ENCODE peak calls at places on chromosomes 13 and 19, in five cellular contexts. N, Y, B, X and L are unnamed samples.

GRCh38 chr13:110681868-110682550 is 23.9 kb downstream of the CARS2 start:
- DNase-seq in N (no peak), Y (no peak), B (no peak), X (no peak), L (no peak)

GRCh38 chr13:110813646-110814624 is 100.4 kb downstream of the ING1 start:
- DNase-seq in N (no peak), Y (no peak), B (no peak), X (no peak), L (no peak)

GRCh38 chr19:31127132-31127967 is 221.9 kb downstream of the TSHZ3 start:
- DNase-seq in N (no peak), Y (no peak), B (no peak), X (no peak), L (no peak)

GRCh38 chr19:11798391-11799296 is at the start of gene ZNF491:
- DNase-seq in N (no peak), Y (peak), B (peak), X (peak), L (peak)

GRCh38 chr19:10431943-10432735 is 11.8 kb downstream of the PDE4A start:
- DNase-seq in N (peak), Y (peak), B (peak), X (no peak), L (peak)

GRCh38 chr19:14672043-14672872 is 2.4 kb downstream of the ADGRE3 start:
- DNase-seq in N (no peak), Y (no peak), B (no peak), X (no peak), L (no peak)

GRCh38 chr13:106383791-106384190 is 151.7 kb downstream of the EFNB2 start:
- DNase-seq in N (no peak), Y (no peak), B (no peak), X (no peak), L (no peak)

GRCh38 chr19:50794074-50794777 is 4.0 kb downstream of the ACP4 start:
- DNase-seq in N (no peak), Y (no peak), B (no peak), X (no peak), L (no peak)

GRCh38 chr13:104779311-104779710 is 1713.1 kb upstream of the SLC10A2 start:
- DNase-seq in N (no peak), Y (peak), B (no peak), X (no peak), L (peak)

GRCh38 chr13:104769520-104769919 is 1703.3 kb upstream of the SLC10A2 start:
- DNase-seq in N (no peak), Y (no peak), B (no peak), X (no peak), L (no peak)

DNA sequence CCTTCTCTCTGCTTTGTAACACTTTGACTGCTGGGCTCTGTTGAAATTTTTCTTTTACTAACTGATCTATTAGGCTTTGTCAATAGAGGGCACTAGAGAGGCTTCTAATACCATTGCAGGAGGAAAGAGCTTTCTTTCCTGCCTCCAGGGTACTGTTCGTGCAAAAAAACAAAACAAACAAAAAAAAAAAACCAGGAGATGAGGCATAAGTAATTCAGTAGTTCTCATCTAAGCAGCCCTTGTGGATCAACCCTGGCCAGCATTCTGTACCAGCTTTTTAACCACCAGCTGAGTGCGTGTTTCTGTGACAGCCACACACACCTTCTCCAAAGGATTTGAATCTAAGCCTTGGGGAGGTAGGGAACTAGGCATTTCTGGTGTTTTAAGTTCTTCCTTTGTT is 1707.6 kb upstream of the SLC10A2 start:
- DNase-seq in N (peak), Y (no peak), B (no peak), X (no peak), L (no peak)
- TF ChIP-seq CTCF in N (peak), Y (peak), B (peak), X (peak), L (peak)

GRCh38 chr13:73216381-73216831 is 157.6 kb downstream of the KLF5 start:
- DNase-seq in N (no peak), Y (no peak), B (no peak), X (no peak), L (no peak)
- TF ChIP-seq CTCF in N (no peak), Y (no peak), B (no peak), X (no peak), L (no peak)

DNA sequence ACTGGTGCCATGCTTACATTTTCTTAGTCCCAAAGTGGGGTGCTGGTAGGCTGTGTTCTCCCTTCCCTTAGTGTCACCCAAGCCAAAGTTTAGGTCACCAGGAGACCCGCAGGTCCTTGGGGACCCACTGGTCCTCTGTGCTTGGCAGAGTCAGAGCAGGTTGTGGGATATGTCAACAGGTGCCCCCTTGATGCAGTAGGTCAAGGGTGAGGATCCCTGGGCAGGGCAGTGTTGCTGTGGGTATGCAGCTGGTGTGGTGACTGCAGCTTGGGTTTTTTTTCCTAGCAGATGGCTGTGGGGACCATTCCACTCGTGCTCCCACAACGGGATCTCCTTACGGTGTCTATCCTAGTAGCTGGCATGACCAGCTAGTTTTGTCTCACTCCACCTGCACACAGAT is 23.7 kb downstream of the NHLRC3 start:
- DNase-seq in N (no peak), Y (no peak), B (no peak), X (no peak), L (no peak)
- TF ChIP-seq CTCF in N (no peak), Y (no peak), B (no peak), X (no peak), L (no peak)

GRCh38 chr19:47378246-47378645 is 29.1 kb downstream of the DHX34 start:
- DNase-seq in N (no peak), Y (no peak), B (no peak), X (no peak), L (no peak)

GRCh38 chr19:47380559-47380958 is 31.4 kb downstream of the DHX34 start:
- DNase-seq in N (no peak), Y (no peak), B (no peak), X (no peak), L (no peak)

GRCh38 chr19:47381121-47381520 is 32.0 kb downstream of the DHX34 start:
- DNase-seq in N (no peak), Y (no peak), B (no peak), X (no peak), L (no peak)

GRCh38 chr19:47377801-47378200 is 28.7 kb downstream of the DHX34 start:
- DNase-seq in N (no peak), Y (no peak), B (no peak), X (no peak), L (no peak)

GRCh38 chr19:47379398-47379938 is 30.4 kb downstream of the DHX34 start:
- DNase-seq in N (no peak), Y (no peak), B (no peak), X (no peak), L (peak)
- TF ChIP-seq CTCF in N (no peak), Y (no peak), B (no peak), X (no peak), L (no peak)

DNA sequence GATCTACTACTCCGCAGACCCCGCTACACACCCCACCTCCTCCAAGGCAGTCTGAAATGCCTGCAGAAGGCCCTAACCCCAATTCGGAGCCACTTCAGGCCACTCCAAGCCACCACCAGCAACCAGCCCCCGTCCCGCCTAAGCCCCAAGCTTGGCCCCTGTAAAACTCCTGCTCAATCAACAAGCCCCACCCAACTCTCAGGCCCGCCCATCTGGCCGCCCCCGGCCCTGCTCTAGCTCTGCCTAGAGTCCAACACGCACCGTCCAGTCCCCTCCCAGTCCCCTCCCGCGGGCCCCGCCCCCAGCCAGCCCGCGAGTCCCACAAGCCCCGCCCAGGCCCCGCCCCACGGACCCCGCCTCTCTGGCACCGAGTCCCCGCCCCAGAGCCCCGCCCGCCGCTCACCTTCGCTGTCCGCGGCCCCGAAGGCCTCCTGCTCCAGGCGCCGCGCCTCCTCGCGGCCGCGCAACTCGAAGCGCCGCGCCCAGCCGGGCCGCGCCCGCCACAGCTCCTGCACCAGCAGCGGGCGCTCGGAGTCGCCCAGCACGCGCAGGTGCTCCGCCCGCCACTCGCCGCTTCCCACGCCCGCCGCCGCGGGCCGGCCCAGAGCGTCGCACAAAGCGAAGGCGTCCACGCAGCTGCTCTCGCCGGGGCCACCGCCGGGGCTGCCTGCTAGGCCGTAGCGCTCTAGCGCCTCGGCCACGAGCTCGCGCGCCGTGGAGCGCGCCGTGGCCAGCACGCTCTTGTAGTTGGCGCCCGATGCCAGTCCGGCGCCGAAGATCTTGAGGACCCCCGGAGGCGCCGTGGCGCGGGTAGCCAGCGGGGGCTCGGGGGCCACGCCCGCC is 1.6 kb downstream of the RASIP1 start:
- DNase-seq in N (peak), Y (peak), B (peak), X (no peak), L (peak)
- TF ChIP-seq CTCF in N (peak), Y (no peak), B (peak), X (peak), L (no peak)

GRCh38 chr19:383922-384800 is 24.8 kb downstream of the C2CD4C start:
- DNase-seq in N (peak), Y (peak), B (no peak), X (no peak), L (peak)
- TF ChIP-seq CTCF in N (peak), Y (peak), B (peak), X (peak), L (peak)

DNA sequence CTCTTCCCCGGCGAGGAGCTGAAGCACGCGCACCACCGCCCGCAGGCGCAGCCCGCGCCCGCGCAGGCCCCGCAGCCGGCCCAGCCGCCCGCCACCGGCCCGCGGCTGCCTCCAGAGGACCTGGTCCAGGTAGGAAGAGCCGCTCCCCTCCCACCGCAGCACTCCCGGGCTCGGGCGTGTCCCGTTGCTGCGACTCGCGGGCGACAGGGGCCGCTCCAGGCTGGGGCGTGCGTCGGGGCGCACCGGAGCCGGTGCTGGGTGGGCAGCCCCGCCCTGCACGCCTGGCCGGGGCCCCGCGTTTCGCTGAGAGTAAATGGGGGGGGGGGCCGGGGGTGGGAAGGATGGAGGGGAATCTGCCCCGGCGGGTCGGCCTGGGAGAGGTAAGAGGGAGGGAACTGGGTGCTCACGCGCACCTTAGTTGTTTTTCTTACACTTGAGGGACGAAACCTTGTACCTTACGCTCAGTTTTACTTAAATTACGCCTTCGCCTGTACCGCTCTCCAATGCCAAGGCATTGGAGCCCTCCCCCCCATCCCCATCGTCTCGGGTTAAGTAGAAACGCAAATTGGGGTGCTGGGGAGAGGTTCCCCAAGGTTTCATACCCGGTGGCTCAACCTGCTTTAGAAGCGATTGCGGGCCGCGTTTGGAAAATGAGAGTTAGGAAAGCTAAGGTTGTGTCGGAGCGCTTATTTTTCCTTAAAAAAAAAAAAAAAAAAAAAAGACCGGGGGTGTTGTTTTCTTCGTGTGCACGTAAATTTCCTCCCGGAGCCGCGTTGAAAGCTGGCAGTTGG is 850 bp downstream of the KLF5 start:
- DNase-seq in N (peak), Y (peak), B (peak), X (no peak), L (peak)
- TF ChIP-seq CTCF in N (no peak), Y (no peak), B (no peak), X (no peak), L (no peak)